ENCODE peak calls at places on chromosomes 4 and X, in nine cellular contexts. X is EH; K is NCI-H1092; V is NCI-H1105; N is COR-L47; O is hippocampal formation; A is MG63; Z is activated T-cell treated with anti-CD3 and anti-CD28 coated beads for 24 hours; W is stimulated activated CD8-positive, alpha-beta memory T cell treated with anti-CD3 and anti-CD28 coated beads, Interleukin-15, amount 100 ng/mL, for 4 hours. G is an unnamed sample.

GRCh38 chr4:4289930-4290850 is at the start of the genes LYAR and ZBTB49:
- DNase-seq in N (peak), O (peak), A (peak), W (peak), V (peak), X (peak), K (peak), Z (peak), G (peak)

GRCh38 chr4:16253127-16253960 is 27.1 kb upstream of the TAPT1 start:
- DNase-seq in O (no peak), Z (no peak), W (no peak), K (no peak), N (no peak), X (peak), A (peak), V (no peak), G (no peak)

GRCh38 chr4:143294310-143294709 is 42.4 kb upstream of the GAB1 start:
- DNase-seq in A (peak), K (no peak), O (no peak), X (peak), Z (no peak), W (no peak), V (no peak), N (no peak), G (peak)

GRCh38 chrX:2811271-2811670 is 17.5 kb upstream of the GYG2 start:
- DNase-seq in K (no peak), W (no peak), O (no peak), X (no peak), N (no peak), Z (no peak), A (no peak), V (no peak), G (no peak)

GRCh38 chr4:89837385-89837995 is 529 bp upstream of the SNCA start:
- DNase-seq in X (peak), Z (no peak), A (no peak), W (no peak), N (peak), K (peak), V (no peak), O (peak), G (peak)

GRCh38 chrX:40105016-40105790 is 7.4 kb upstream of the BCOR start:
- DNase-seq in K (no peak), V (no peak), X (peak), N (peak), A (peak), O (peak), W (no peak), Z (no peak), G (peak)

GRCh38 chr4:151912626-151913025 is 151.8 kb upstream of the GATB start:
- DNase-seq in V (no peak), W (no peak), N (no peak), Z (no peak), X (no peak), A (no peak), K (no peak), O (no peak), G (no peak)

GRCh38 chr4:169241480-169241879 is 29.3 kb downstream of the SH3RF1 start:
- DNase-seq in K (no peak), W (no peak), O (no peak), X (no peak), V (no peak), A (no peak), N (no peak), Z (no peak), G (peak)

GRCh38 chrX:112609631-112610030 is 70.1 kb downstream of the LHFPL1 start:
- DNase-seq in X (no peak), O (no peak), N (no peak), A (no peak), V (no peak), Z (no peak), W (no peak), K (no peak), G (no peak)